ENCODE peak calls at places on chromosomes 13 and 19, in six cellular contexts. W, N, L, Z, G and K are unnamed samples.

GRCh38 chr19:52638601-52639000 is 446 bp upstream of the ZNF83 start:
- DNase-seq in W (no peak), N (no peak), L (peak; percentile 48), Z (no peak), G (no peak), K (peak; percentile 77)

GRCh38 chr19:45852145-45852750 is 10.7 kb downstream of the SYMPK start:
- DNase-seq in W (no peak), N (no peak), L (no peak), Z (no peak), G (no peak), K (no peak)

GRCh38 chr19:21569497-21569870 is 64.1 kb downstream of the ZNF429 start:
- DNase-seq in W (no peak), N (no peak), L (no peak), Z (no peak), G (peak; percentile 28), K (peak; percentile 16)

GRCh38 chr19:55600336-55601028 is 394 bp downstream of the ZNF524 start:
- DNase-seq in W (peak; percentile 94), N (peak; percentile 90), L (no peak), Z (no peak), G (peak; percentile 84), K (peak; percentile 99)

GRCh38 chr13:51222510-51223283 is 499 bp downstream of the FAM124A start:
- DNase-seq in W (peak; percentile 6), N (no peak), L (no peak), Z (peak; percentile 55), G (peak; percentile 69), K (peak; percentile 33)

GRCh38 chr13:84574851-84575250 is 692.6 kb upstream of the SLITRK1 start:
- DNase-seq in W (peak; percentile 36), N (no peak), L (no peak), Z (no peak), G (no peak), K (peak; percentile 28)

GRCh38 chr13:111177803-111178389 is 62.8 kb downstream of the ARHGEF7 start:
- DNase-seq in W (no peak), N (no peak), L (no peak), Z (no peak), G (no peak), K (no peak)

GRCh38 chr13:28854657-28855056 is 34.5 kb downstream of the MTUS2 start:
- DNase-seq in W (no peak), N (no peak), L (no peak), Z (no peak), G (no peak), K (no peak)

GRCh38 chr19:15810335-15810734 is 5.1 kb downstream of the OR10H1 start:
- DNase-seq in W (no peak), N (no peak), L (no peak), Z (no peak), G (peak; percentile 11), K (peak; percentile 3)

GRCh38 chr13:106499905-106500304 is 35.6 kb downstream of the EFNB2 start:
- DNase-seq in W (no peak), N (no peak), L (no peak), Z (no peak), G (no peak), K (no peak)

GRCh38 chr19:34265221-34265650 is 10.9 kb downstream of the GARRE1 start:
- DNase-seq in W (no peak), N (no peak), L (no peak), Z (no peak), G (no peak), K (no peak)

GRCh38 chr19:7831452-7831851 is 1.4 kb downstream of the EVI5L start:
- DNase-seq in W (no peak), N (no peak), L (no peak), Z (no peak), G (no peak), K (peak; percentile 41)

GRCh38 chr19:13283871-13284270 is 133.7 kb downstream of the IER2 start:
- DNase-seq in W (no peak), N (no peak), L (no peak), Z (no peak), G (no peak), K (no peak)

GRCh38 chr19:7526093-7526929 is 3.9 kb downstream of the MCOLN1 start:
- DNase-seq in W (no peak), N (no peak), L (no peak), Z (no peak), G (no peak), K (no peak)

GRCh38 chr19:38304866-38305429 is 897 bp downstream of the C19orf33 start:
- DNase-seq in W (peak; percentile 78), N (peak; percentile 53), L (peak; percentile 79), Z (no peak), G (peak; percentile 45), K (peak; percentile 97)

GRCh38 chr19:10533656-10534386 is 9.9 kb upstream of the ATG4D start:
- DNase-seq in W (no peak), N (no peak), L (no peak), Z (no peak), G (no peak), K (no peak)

GRCh38 chr13:34522818-34523217 is 419.3 kb upstream of the NBEA start:
- DNase-seq in W (no peak), N (no peak), L (no peak), Z (no peak), G (no peak), K (no peak)

GRCh38 chr19:33008738-33009137 is 36.7 kb downstream of the FAAP24 start:
- DNase-seq in W (no peak), N (no peak), L (no peak), Z (no peak), G (no peak), K (no peak)

GRCh38 chr19:10408511-10409291 is 5.4 kb upstream of the CDC37 start:
- DNase-seq in W (no peak), N (no peak), L (no peak), Z (no peak), G (no peak), K (no peak)

GRCh38 chr19:39474139-39474620 is 6.5 kb upstream of the TIMM50 start:
- DNase-seq in W (peak; percentile 44), N (peak; percentile 83), L (peak; percentile 84), Z (peak; percentile 82), G (peak; percentile 47), K (peak; percentile 64)

GRCh38 chr13:21986602-21987001 is 315.7 kb downstream of the FGF9 start:
- DNase-seq in W (no peak), N (no peak), L (no peak), Z (no peak), G (no peak), K (no peak)

GRCh38 chr13:102608944-102609343 is 12.2 kb downstream of the TPP2 start:
- DNase-seq in W (no peak), N (no peak), L (no peak), Z (no peak), G (no peak), K (no peak)

GRCh38 chr19:8050274-8051096 is 2.1 kb upstream of the CCL25 start:
- DNase-seq in W (peak; percentile 42), N (peak; percentile 89), L (peak; percentile 85), Z (peak; percentile 90), G (peak; percentile 80), K (peak; percentile 81)

GRCh38 chr13:29771247-29771646 is 79.2 kb downstream of the UBL3 start:
- DNase-seq in W (peak; percentile 52), N (peak; percentile 40), L (no peak), Z (no peak), G (peak; percentile 13), K (peak; percentile 63)

GRCh38 chr19:27635401-27635800 is 1577.5 kb downstream of the UQCRFS1 start:
- DNase-seq in W (no peak), N (no peak), L (no peak), Z (no peak), G (no peak), K (no peak)

GRCh38 chr19:5826531-5827341 is 12.8 kb downstream of the FUT6 start:
- DNase-seq in W (peak; percentile 94), N (peak; percentile 98), L (peak; percentile 86), Z (peak; percentile 45), G (peak; percentile 66), K (peak; percentile 99)

GRCh38 chr19:6066661-6067646 is 43.3 kb downstream of the RFX2 start:
- DNase-seq in W (peak; percentile 98), N (peak; percentile 97), L (peak; percentile 89), Z (peak; percentile 72), G (peak; percentile 82), K (peak; percentile 98)

GRCh38 chr13:25882732-25883357 is 169.0 kb downstream of the SHISA2 start:
- DNase-seq in W (peak; percentile 18), N (peak; percentile 71), L (no peak), Z (no peak), G (no peak), K (peak; percentile 11)